ENCODE peak calls at places on chromosome 14, in five cellular contexts. W is PC-9, U is SK-N-SH, T is HCT116, P is mammary epithelial cell. H is an unnamed sample.

GRCh38 chr14:54108481-54109471 is 152.2 kb upstream of the BMP4 start:
- DNase-seq in W (peak; percentile 45), U (no peak), T (peak; percentile 48), P (peak; percentile 75), H (no peak)

GRCh38 chr14:97747282-97747681 is 950.1 kb downstream of the VRK1 start:
- DNase-seq in W (no peak), U (no peak), T (no peak), P (no peak), H (no peak)

GRCh38 chr14:62626416-62626815 is 418.8 kb downstream of the KCNH5 start:
- DNase-seq in W (no peak), U (no peak), T (no peak), P (no peak), H (no peak)

GRCh38 chr14:95647926-95648325 is 38.3 kb upstream of the TCL1B start:
- DNase-seq in W (no peak), U (no peak), T (no peak), P (no peak), H (no peak)

GRCh38 chr14:100213956-100214767 is 24.8 kb upstream of the YY1 start:
- DNase-seq in W (peak; percentile 70), U (peak; percentile 98), T (peak; percentile 77), P (peak; percentile 77), H (peak; percentile 98)

GRCh38 chr14:55964081-55964480 is 154.1 kb upstream of the PELI2 start:
- DNase-seq in W (no peak), U (no peak), T (no peak), P (no peak), H (no peak)

GRCh38 chr14:58752782-58753181 is 115.0 kb downstream of the DACT1 start:
- DNase-seq in W (no peak), U (no peak), T (no peak), P (peak; percentile 53), H (no peak)

GRCh38 chr14:86217523-86217922 is 687.6 kb downstream of the FLRT2 start:
- DNase-seq in W (no peak), U (no peak), T (no peak), P (no peak), H (no peak)

DNA sequence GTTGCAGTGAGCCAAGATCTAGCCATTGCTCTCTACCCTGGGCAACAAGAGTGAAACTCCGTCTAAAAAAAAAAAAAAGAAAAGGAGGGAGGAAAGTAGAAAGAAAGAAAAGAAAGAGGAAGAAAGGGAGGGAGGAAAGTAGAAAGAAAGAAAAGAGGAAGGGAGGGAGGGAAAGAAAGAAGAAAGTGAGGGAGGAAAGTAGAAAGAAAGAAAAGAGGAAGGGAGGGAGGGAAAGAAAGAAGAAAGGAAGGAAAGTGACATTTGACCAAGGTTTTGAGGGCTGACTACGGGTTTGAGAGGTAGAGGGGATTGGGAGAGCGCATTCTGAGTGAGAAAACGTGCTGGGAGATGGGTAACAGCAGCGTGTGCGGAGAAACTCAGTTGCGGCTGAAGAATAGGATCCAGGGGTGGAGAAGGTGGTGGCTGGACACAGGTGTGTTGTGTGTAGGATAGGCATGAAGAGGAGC is 521 bp upstream of the PAPLN start:
- DNase-seq in W (no peak), U (no peak), T (no peak), P (no peak), H (no peak)
- H3K4me1 ChIP-seq in W (peaks cover 4% of the 10 kb centered on the region), U (peaks cover 8% of the 10 kb centered on the region), T (peaks cover 18% of the 10 kb centered on the region), P (peaks cover 32% of the 10 kb centered on the region), H (peaks cover 20% of the 10 kb centered on the region)

GRCh38 chr14:31020834-31021575 is 4.4 kb upstream of the AP4S1 start:
- DNase-seq in W (no peak), U (no peak), T (no peak), P (no peak), H (no peak)
- H4K20me1 ChIP-seq in W (peaks cover 16% of the 10 kb centered on the region), U (peaks cover 84% of the 10 kb centered on the region), T (peaks cover 7% of the 10 kb centered on the region), P (peaks cover 2% of the 10 kb centered on the region), H (peaks cover 56% of the 10 kb centered on the region)

GRCh38 chr14:104976198-104977007 is 1.8 kb downstream of the AHNAK2 start:
- DNase-seq in W (peak; percentile 86), U (peak; percentile 92), T (peak; percentile 70), P (peak; percentile 86), H (peak; percentile 97)
- H3K4me1 ChIP-seq in W (peaks cover 60% of the 10 kb centered on the region), U (peaks cover 41% of the 10 kb centered on the region), T (peaks cover 90% of the 10 kb centered on the region), P (peaks cover 78% of the 10 kb centered on the region), H (peaks cover 28% of the 10 kb centered on the region)

DNA sequence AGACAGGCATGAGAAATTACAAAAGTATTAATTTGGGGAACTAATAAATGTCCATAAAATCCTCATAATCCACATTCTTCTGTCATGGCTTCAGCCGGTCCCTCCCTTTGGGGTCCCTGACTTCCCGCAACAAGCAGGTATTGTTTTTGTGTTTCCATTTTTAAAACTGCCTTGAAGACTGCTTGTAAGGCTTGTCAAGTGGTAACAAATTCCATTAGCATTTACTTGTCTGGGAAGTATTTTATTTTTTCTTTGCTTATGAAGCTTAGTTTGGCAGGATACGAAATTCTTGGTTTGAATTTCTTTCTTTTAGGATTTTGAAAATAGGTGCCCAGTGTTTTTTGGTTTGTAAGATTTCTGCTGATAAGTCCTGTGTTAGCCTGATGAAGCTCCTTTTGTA is 65.3 kb upstream of the LRFN5 start:
- DNase-seq in W (no peak), U (no peak), T (no peak), P (no peak), H (no peak)
- H4K20me1 ChIP-seq in W (no peaks in the 10 kb centered on the region), U (no peaks in the 10 kb centered on the region), T (no peaks in the 10 kb centered on the region), P (no peaks in the 10 kb centered on the region), H (no peaks in the 10 kb centered on the region)

GRCh38 chr14:76950043-76951020 is 78.2 kb downstream of the IRF2BPL start:
- DNase-seq in W (no peak), U (no peak), T (no peak), P (no peak), H (peak; percentile 89)
- H3K4me1 ChIP-seq in W (peaks cover 98% of the 10 kb centered on the region), U (peaks cover 70% of the 10 kb centered on the region), T (peaks cover 97% of the 10 kb centered on the region), P (peaks cover 64% of the 10 kb centered on the region), H (peaks cover 53% of the 10 kb centered on the region)

DNA sequence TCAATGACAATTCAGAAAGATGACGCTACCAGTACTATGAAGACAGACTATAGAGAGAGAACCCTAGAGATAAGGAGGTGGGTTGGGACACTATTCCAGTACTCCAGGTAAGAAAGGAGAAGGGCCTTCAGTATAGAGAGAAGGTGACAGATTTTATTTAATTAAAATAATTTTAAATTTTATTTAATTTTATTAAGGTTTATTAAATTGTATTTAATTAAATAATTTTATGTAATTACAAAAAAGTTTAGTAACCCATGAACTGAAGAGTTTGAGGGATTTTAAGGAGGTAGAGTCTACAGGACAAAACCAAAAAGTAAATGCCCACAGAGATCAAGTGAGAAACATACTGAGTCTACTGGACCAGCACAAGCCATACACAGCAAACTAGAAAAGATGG is 20.3 kb downstream of the TMED10 start:
- DNase-seq in W (no peak), U (no peak), T (no peak), P (no peak), H (no peak)
- H4K20me1 ChIP-seq in W (peaks cover 73% of the 10 kb centered on the region), U (peaks cover 65% of the 10 kb centered on the region), T (no peaks in the 10 kb centered on the region), P (no peaks in the 10 kb centered on the region), H (peaks cover 31% of the 10 kb centered on the region)

GRCh38 chr14:102203382-102203781 is 63.7 kb downstream of the WDR20 start:
- DNase-seq in W (no peak), U (peak; percentile 64), T (no peak), P (no peak), H (no peak)

GRCh38 chr14:102207831-102208365 is 68.2 kb downstream of the WDR20 start:
- DNase-seq in W (no peak), U (no peak), T (no peak), P (no peak), H (no peak)

GRCh38 chr14:102206901-102207300 is 67.2 kb downstream of the WDR20 start:
- DNase-seq in W (no peak), U (no peak), T (no peak), P (no peak), H (no peak)

GRCh38 chr14:102202944-102203343 is 63.2 kb downstream of the WDR20 start:
- DNase-seq in W (no peak), U (no peak), T (no peak), P (no peak), H (no peak)

DNA sequence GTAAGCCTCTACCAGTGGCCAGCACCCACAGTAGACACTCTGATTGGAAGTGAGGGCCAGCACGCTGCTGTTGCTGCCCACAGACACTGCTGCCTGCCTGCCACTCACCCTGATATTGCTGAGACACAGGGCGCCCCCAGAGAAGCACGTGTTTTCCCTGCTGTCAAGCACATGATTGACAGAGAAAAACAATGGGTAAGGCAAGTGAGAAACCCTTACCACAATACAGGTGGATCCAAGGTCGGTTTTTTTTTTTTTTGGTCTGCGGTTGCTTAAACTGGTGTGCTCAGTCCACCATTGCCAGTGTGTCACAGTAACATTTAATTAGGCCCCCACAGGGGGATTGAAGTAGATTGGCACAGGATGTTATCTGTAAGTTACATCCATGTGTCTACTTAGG is 65.9 kb downstream of the WDR20 start:
- DNase-seq in W (no peak), U (no peak), T (no peak), P (no peak), H (no peak)
- H3K4me1 ChIP-seq in W (no peaks in the 10 kb centered on the region), U (no peaks in the 10 kb centered on the region), T (no peaks in the 10 kb centered on the region), P (no peaks in the 10 kb centered on the region), H (no peaks in the 10 kb centered on the region)

DNA sequence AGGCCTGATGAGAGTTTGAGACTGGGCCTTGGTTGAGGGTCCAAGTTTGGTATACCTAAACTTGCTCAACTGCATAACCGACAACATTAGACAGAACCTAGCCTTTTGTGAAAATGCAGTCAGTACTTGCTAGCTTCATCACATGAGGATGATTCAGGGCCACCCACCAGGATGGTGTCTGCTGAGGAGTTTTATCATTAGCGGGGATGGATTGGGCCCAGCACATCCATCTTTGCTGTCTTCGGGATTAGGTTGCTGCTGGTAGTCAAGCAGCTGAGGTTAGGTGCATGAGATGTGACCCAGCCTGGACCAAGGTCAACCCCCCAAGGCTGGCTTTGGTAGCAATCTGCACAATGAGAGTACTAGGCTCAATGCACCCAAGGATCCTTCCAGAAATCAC is 61.4 kb downstream of the DGLUCY start:
- DNase-seq in W (no peak), U (no peak), T (no peak), P (no peak), H (no peak)
- H4K20me1 ChIP-seq in W (no peaks in the 10 kb centered on the region), U (no peaks in the 10 kb centered on the region), T (no peaks in the 10 kb centered on the region), P (no peaks in the 10 kb centered on the region), H (no peaks in the 10 kb centered on the region)

GRCh38 chr14:68248481-68249255 is 429.1 kb downstream of the RAD51B start:
- DNase-seq in W (peak; percentile 33), U (peak; percentile 64), T (peak; percentile 28), P (peak; percentile 35), H (no peak)
- H3K4me1 ChIP-seq in W (peaks cover 66% of the 10 kb centered on the region), U (peaks cover 66% of the 10 kb centered on the region), T (peaks cover 68% of the 10 kb centered on the region), P (peaks cover 37% of the 10 kb centered on the region), H (peaks cover 34% of the 10 kb centered on the region)